ENCODE peak calls at places on chromosomes 5 and 9, in nine cellular contexts. V, C, M, E, J, S, R, I and B are unnamed samples.

GRCh38 chr9:32698706-32699277 is 63.3 kb upstream of the TAF1L start:
- DNase-seq in S (no peak), V (no peak), R (no peak), C (no peak), M (no peak), I (no peak), J (no peak), E (no peak), B (no peak)

GRCh38 chr9:136372561-136373299 is 739 bp downstream of the CARD9 start:
- DNase-seq in V (no peak), S (peak), I (no peak), C (peak), E (peak), M (peak), J (no peak), R (peak), B (peak)

GRCh38 chr9:136847065-136847826 is 2.0 kb upstream of the PHPT1 start:
- DNase-seq in J (no peak), C (peak), I (no peak), S (no peak), V (no peak), E (peak), M (no peak), R (peak), B (peak)

GRCh38 chr9:70485273-70485858 is 70.9 kb upstream of the KLF9 start:
- DNase-seq in I (no peak), E (no peak), R (no peak), V (no peak), M (no peak), C (peak), S (no peak), J (no peak), B (peak)

GRCh38 chr5:132099073-132099748 is 25.6 kb downstream of the CSF2 start:
- DNase-seq in R (no peak), E (no peak), S (peak), J (peak), I (peak), C (no peak), V (peak), M (no peak), B (peak)

GRCh38 chr5:172820046-172820767 is 13.8 kb upstream of the ERGIC1 start:
- DNase-seq in M (no peak), R (no peak), C (peak), E (no peak), V (peak), I (peak), J (peak), S (no peak), B (no peak)

GRCh38 chr5:58357121-58357520 is 102.8 kb downstream of the PLK2 start:
- DNase-seq in I (no peak), J (no peak), M (no peak), E (no peak), C (no peak), S (no peak), V (no peak), R (no peak), B (no peak)

GRCh38 chr9:127506814-127507750 is 55.8 kb downstream of the LRSAM1 start:
- DNase-seq in E (no peak), S (peak), R (peak), C (no peak), V (no peak), M (no peak), I (no peak), J (no peak), B (peak)

GRCh38 chr5:20166496-20166895 is 178.5 kb upstream of the CDH18 start:
- DNase-seq in J (no peak), M (no peak), V (no peak), C (no peak), I (no peak), S (no peak), R (no peak), E (no peak), B (no peak)

GRCh38 chr9:81791076-81791475 is 101.7 kb upstream of the TLE1 start:
- DNase-seq in V (no peak), I (no peak), R (no peak), C (no peak), M (no peak), J (no peak), S (no peak), E (no peak), B (no peak)

GRCh38 chr9:88464851-88465250 is 70.1 kb upstream of the NXNL2 start:
- DNase-seq in V (no peak), M (no peak), R (no peak), I (no peak), S (no peak), J (no peak), E (no peak), C (no peak), B (no peak)

GRCh38 chr5:154603978-154604679 is 126.1 kb upstream of the HAND1 start:
- DNase-seq in E (peak), S (peak), I (no peak), C (peak), V (no peak), R (no peak), J (no peak), M (no peak), B (peak)

GRCh38 chr9:966936-967335 is 9.5 kb upstream of the DMRT3 start:
- DNase-seq in S (no peak), E (no peak), M (no peak), J (no peak), R (peak), C (no peak), I (no peak), V (no peak), B (no peak)

GRCh38 chr9:137797206-137798120 is 80.1 kb upstream of the CACNA1B start:
- DNase-seq in J (no peak), S (peak), E (no peak), I (no peak), M (no peak), C (no peak), V (no peak), R (no peak), B (no peak)